ENCODE peak calls at places on chromosomes 2 and 18, in four cellular contexts. P is fibroblast of the aortic adventitia, X is omental fat pad, I is foreskin fibroblast. M is an unnamed sample.

GRCh38 chr2:73516033-73516432 is 126.2 kb downstream of the NAT8 start:
- DNase-seq in P (no peak), X (no peak), I (no peak), M (no peak)

GRCh38 chr2:197205590-197206215 is 104.9 kb downstream of the ANKRD44 start:
- DNase-seq in P (no peak), X (no peak), I (no peak), M (no peak)

GRCh38 chr2:228067309-228067708 is 114.2 kb downstream of the SPHKAP start:
- DNase-seq in P (no peak), X (no peak), I (no peak), M (no peak)

GRCh38 chr2:187577310-187577709 is 23.1 kb upstream of the TFPI start:
- DNase-seq in P (no peak), X (no peak), I (no peak), M (no peak)

GRCh38 chr2:240717181-240717641 is 25.5 kb downstream of the AQP12A start:
- DNase-seq in P (no peak), X (no peak), I (no peak), M (no peak)

GRCh38 chr2:110716959-110717645 is 15.3 kb upstream of the ACOXL start:
- DNase-seq in P (peak; percentile 57), X (no peak), I (peak; percentile 53), M (no peak)

GRCh38 chr2:120661551-120661950 is 74.1 kb upstream of the GLI2 start:
- DNase-seq in P (no peak), X (no peak), I (peak; percentile 60), M (no peak)

GRCh38 chr2:119608553-119608952 is 64.3 kb downstream of the CFAP221 start:
- DNase-seq in P (no peak), X (no peak), I (no peak), M (no peak)

GRCh38 chr2:179842498-179843153 is 18.8 kb downstream of the ZNF385B start:
- DNase-seq in P (peak; percentile 49), X (no peak), I (peak; percentile 19), M (no peak)

GRCh38 chr2:151156943-151157705 is 104.5 kb downstream of the RBM43 start:
- DNase-seq in P (no peak), X (no peak), I (peak; percentile 81), M (no peak)

GRCh38 chr18:79395761-79396404 is at the start of gene NFATC1:
- DNase-seq in P (peak; percentile 63), X (no peak), I (peak; percentile 76), M (peak; percentile 85)

GRCh38 chr2:10835052-10835970 is 22.7 kb upstream of the PDIA6 start:
- DNase-seq in P (no peak), X (peak; percentile 46), I (peak; percentile 74), M (peak; percentile 63)

GRCh38 chr2:152525277-152525838 is 190.4 kb downstream of the FMNL2 start:
- DNase-seq in P (peak; percentile 48), X (no peak), I (peak; percentile 86), M (no peak)

GRCh38 chr2:98157557-98157956 is 70.6 kb downstream of the VWA3B start:
- DNase-seq in P (no peak), X (no peak), I (no peak), M (no peak)

GRCh38 chr2:241269707-241270520 is 45.6 kb downstream of the HDLBP start:
- DNase-seq in P (no peak), X (no peak), I (no peak), M (no peak)

GRCh38 chr2:64626963-64627760 is 26.6 kb downstream of the SERTAD2 start:
- DNase-seq in P (no peak), X (no peak), I (no peak), M (no peak)

GRCh38 chr18:33210575-33211189 is 229.8 kb downstream of the CCDC178 start:
- DNase-seq in P (peak; percentile 39), X (no peak), I (peak; percentile 46), M (no peak)

GRCh38 chr2:240604291-240604938 is 17.9 kb downstream of the CAPN10 start:
- DNase-seq in P (peak; percentile 27), X (no peak), I (peak; percentile 63), M (peak; percentile 16)

GRCh38 chr2:148048475-148049221 is 27.8 kb downstream of the MBD5 start:
- DNase-seq in P (no peak), X (no peak), I (no peak), M (no peak)

GRCh38 chr18:33616556-33616955 is 38.5 kb downstream of the ASXL3 start:
- DNase-seq in P (no peak), X (no peak), I (no peak), M (no peak)

GRCh38 chr2:11872247-11872947 is 126.0 kb downstream of the LPIN1 start:
- DNase-seq in P (peak; percentile 23), X (no peak), I (no peak), M (peak; percentile 17)

GRCh38 chr18:45328762-45329161 is 286.5 kb upstream of the SLC14A2 start:
- DNase-seq in P (peak; percentile 73), X (no peak), I (no peak), M (no peak)

GRCh38 chr2:20094142-20094792 is 42.8 kb upstream of the LAPTM4A start:
- DNase-seq in P (no peak), X (no peak), I (peak; percentile 22), M (no peak)

GRCh38 chr2:205752924-205753323 is 70.6 kb downstream of the NRP2 start:
- DNase-seq in P (no peak), X (no peak), I (no peak), M (no peak)

GRCh38 chr2:146927080-146927714 is 917.6 kb upstream of the ACVR2A start:
- DNase-seq in P (peak; percentile 90), X (no peak), I (peak; percentile 92), M (peak; percentile 46)

GRCh38 chr2:90207454-90208058 is 1516.1 kb downstream of the RPIA start:
- DNase-seq in P (peak; percentile 16), X (no peak), I (no peak), M (no peak)

DNA sequence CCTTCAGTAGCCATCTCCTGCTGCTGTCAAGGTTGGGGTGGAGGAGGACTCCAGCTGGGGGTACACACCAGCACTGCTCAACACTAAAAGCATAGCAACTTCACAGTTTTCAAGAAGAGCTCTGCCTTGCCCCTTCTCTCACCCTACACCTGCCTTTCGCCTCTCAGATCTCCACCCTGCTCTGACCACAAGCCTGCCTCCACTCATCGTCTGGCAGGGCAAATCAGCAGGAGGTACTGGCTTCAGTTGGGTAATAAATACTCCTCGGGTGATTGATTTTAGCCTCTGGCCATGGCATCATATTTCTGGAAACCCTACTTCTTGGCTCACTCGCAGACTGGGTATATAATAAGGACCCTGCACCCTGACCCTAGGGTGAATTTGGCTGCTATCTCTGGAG is 3.1 kb upstream of the PRKAG3 start:
- DNase-seq in P (no peak), X (no peak), I (no peak), M (no peak)
- TF ChIP-seq CTCF in P (no peak), X (no peak), I (no peak), M (no peak)

DNA sequence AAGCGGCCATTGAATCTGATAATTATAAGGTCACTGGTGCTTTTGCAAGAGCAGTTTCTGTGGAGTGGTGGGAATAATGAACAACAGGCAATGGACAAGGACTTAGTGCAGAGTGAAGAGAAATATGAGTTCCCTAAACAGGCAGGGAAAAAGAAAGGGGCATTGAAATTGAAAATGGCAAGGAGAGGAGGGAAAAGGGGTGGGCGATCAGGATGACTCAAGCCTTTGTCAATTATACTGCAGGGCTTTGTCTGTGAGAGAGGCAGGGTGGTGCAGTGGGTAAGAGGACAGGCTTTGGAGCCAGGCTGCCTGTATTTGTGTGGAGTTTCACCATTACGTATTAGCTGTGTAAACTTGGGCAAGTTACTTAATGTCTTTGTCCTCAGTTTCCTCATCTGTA is 29.5 kb upstream of the PAIP2B start:
- DNase-seq in P (no peak), X (no peak), I (no peak), M (no peak)
- TF ChIP-seq CTCF in P (no peak), X (no peak), I (no peak), M (no peak)

GRCh38 chr2:46161329-46161728 is 135.9 kb upstream of the EPAS1 start:
- DNase-seq in P (no peak), X (no peak), I (no peak), M (no peak)
- TF ChIP-seq CTCF in P (no peak), X (no peak), I (no peak), M (no peak)

DNA sequence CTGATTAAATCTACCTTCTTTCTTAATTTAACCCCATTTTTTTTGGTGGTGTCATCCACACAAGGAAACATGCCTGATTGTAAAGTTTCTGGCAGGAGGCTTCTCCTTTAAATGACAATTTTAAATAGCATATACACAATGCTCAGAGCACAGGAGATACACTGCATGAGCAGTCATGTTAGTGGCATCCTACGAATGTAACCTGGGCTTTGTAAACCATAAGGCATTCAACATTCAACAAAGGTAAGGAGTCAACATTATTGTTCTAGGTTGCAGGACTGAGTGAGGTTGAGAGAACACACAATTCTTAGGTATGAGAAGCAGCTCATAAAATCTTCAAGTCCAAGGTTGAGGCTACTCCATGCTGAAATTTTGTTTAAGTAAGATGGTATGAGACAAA is 266.6 kb upstream of the SIX2 start:
- DNase-seq in P (no peak), X (no peak), I (no peak), M (no peak)
- TF ChIP-seq CTCF in P (no peak), X (no peak), I (no peak), M (no peak)

DNA sequence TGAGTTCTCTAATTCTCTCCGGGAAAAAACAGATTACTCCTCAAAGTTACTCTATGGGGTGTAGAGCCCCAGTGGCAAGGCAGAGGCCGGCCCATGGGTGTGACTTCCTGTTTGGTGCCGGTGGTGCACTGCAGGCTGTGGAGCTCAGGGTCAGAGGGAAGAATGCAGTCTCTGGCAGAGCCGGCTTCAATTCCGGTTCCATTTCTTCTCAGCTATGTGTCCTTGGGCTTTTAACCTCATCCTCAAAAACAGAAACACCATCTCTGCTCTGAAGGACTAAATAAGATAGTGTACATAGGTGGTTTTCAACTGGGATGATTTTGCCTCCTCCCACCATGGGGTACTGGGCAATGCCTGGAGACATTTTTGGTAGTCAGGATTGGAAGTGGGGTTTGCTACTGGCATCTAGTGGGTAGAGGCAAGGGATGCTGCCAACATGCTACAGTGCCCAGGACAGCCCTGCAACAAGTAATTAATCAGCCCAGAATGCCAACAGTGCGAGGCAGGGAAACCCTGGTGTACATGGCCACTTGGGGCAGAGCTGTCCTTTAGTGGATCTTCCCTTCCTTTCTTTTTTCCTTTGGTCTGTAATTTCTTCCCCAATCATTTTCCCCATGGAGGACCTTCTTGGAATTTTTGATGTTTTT is 81.2 kb downstream of the INSIG2 start:
- DNase-seq in P (no peak), X (no peak), I (no peak), M (no peak)
- TF ChIP-seq CTCF in P (no peak), X (no peak), I (peak; percentile 3), M (no peak)

GRCh38 chr2:163774862-163775261 is 39.1 kb upstream of the FIGN start:
- DNase-seq in P (peak; percentile 91), X (no peak), I (peak; percentile 6), M (no peak)

GRCh38 chr2:163768881-163769681 is 33.3 kb upstream of the FIGN start:
- DNase-seq in P (no peak), X (no peak), I (no peak), M (no peak)

GRCh38 chr2:163775304-163775703 is 39.5 kb upstream of the FIGN start:
- DNase-seq in P (peak; percentile 33), X (no peak), I (no peak), M (no peak)

GRCh38 chr2:163773276-163773675 is 37.5 kb upstream of the FIGN start:
- DNase-seq in P (no peak), X (no peak), I (no peak), M (no peak)

GRCh38 chr2:163771596-163771995 is 35.8 kb upstream of the FIGN start:
- DNase-seq in P (no peak), X (no peak), I (no peak), M (no peak)
- TF ChIP-seq CTCF in P (no peak), X (no peak), I (no peak), M (no peak)

GRCh38 chr2:124018894-124019293 is 6.2 kb upstream of the CNTNAP5 start:
- DNase-seq in P (no peak), X (no peak), I (no peak), M (no peak)
- TF ChIP-seq CTCF in P (no peak), X (no peak), I (no peak), M (peak; percentile 23)

GRCh38 chr18:76465630-76466409 is 29.2 kb downstream of the ZNF516 start:
- DNase-seq in P (no peak), X (no peak), I (no peak), M (no peak)
- TF ChIP-seq CTCF in P (no peak), X (no peak), I (no peak), M (no peak)

M was measured in mesothelial cell of epicardium.